ENCODE peak calls at places on chromosomes 1 and 21, in eight cellular contexts. M is fibroblast of lung, Q is EH, T is HFFc6, B is GM10248, R is sciatic nerve, S is NCI-H345, F is H7. U is an unnamed sample.

GRCh38 chr1:176541663-176542062 is 78.7 kb downstream of the PAPPA2 start:
- DNase-seq in T (no peak), M (no peak), S (no peak), R (no peak), B (no peak), F (no peak), Q (no peak), U (no peak)

GRCh38 chr1:166676981-166677380 is 162.3 kb upstream of the POGK start:
- DNase-seq in Q (no peak), S (no peak), R (no peak), T (no peak), B (no peak), M (no peak), F (no peak), U (no peak)

GRCh38 chr1:41629571-41629970 is 145.1 kb upstream of the EDN2 start:
- DNase-seq in M (peak; percentile 99), B (no peak), S (no peak), Q (peak; percentile 93), F (no peak), T (peak; percentile 74), R (no peak), U (no peak)

GRCh38 chr1:29062157-29062942 is 61.4 kb downstream of the TMEM200B start:
- DNase-seq in R (no peak), B (no peak), S (no peak), F (peak; percentile 21), Q (no peak), M (no peak), T (no peak), U (no peak)

GRCh38 chr1:64478594-64479248 is 8.8 kb downstream of the CACHD1 start:
- DNase-seq in M (no peak), B (no peak), Q (no peak), S (no peak), F (no peak), T (no peak), R (no peak), U (no peak)

GRCh38 chr1:19846338-19846737 is 31.3 kb upstream of the RNF186 start:
- DNase-seq in Q (no peak), M (no peak), S (no peak), R (no peak), B (no peak), T (no peak), F (no peak), U (no peak)

GRCh38 chr1:150895618-150896017 is 8.7 kb downstream of the CTXND2 start:
- DNase-seq in T (peak; percentile 44), S (no peak), M (peak; percentile 48), R (no peak), B (no peak), Q (peak; percentile 46), F (no peak), U (no peak)

GRCh38 chr21:32198369-32198768 is 80.5 kb downstream of the MIS18A start:
- DNase-seq in R (no peak), B (no peak), T (no peak), M (no peak), S (no peak), Q (no peak), F (no peak), U (no peak)

GRCh38 chr1:183885142-183885735 is 80.3 kb downstream of the RGL1 start:
- DNase-seq in Q (peak; percentile 43), S (no peak), B (no peak), F (peak; percentile 28), T (no peak), R (no peak), M (peak; percentile 39), U (no peak)

GRCh38 chr1:1157914-1158710 is 15.6 kb upstream of the TTLL10 start:
- DNase-seq in T (no peak), F (peak; percentile 90), S (peak; percentile 21), Q (peak; percentile 34), R (peak; percentile 79), M (peak; percentile 27), B (peak; percentile 82), U (no peak)